ENCODE peak calls at places on chromosomes 4 and X, in seven cellular contexts. Z is T-helper 17 cell, Q is NCI-H748 treated with DMSO at 0.1 percent for 48 hours, Y is Calu3, K is AG08395, B is RPMI7951, F is ACHN. J is an unnamed sample.

GRCh38 chr4:1625600-1626138 is 58.4 kb downstream of the FAM53A start:
- DNase-seq in Z (no peak), Q (no peak), Y (no peak), K (no peak), B (no peak), F (no peak), J (no peak)

GRCh38 chr4:61011051-61011450 is 189.1 kb upstream of the ADGRL3 start:
- DNase-seq in Z (no peak), Q (no peak), Y (no peak), K (no peak), B (no peak), F (no peak), J (no peak)

GRCh38 chrX:154541896-154542722 is 4.5 kb downstream of the G6PD start:
- DNase-seq in Z (no peak), Q (no peak), Y (peak), K (peak), B (peak), F (peak), J (no peak)

GRCh38 chrX:87517571-87518141 is at the start of gene KLHL4:
- DNase-seq in Z (no peak), Q (peak), Y (peak), K (no peak), B (peak), F (peak), J (peak)

GRCh38 chr4:70651864-70652506 is 14.3 kb downstream of the JCHAIN start:
- DNase-seq in Z (no peak), Q (peak), Y (no peak), K (peak), B (peak), F (peak), J (no peak)

GRCh38 chrX:153665726-153666306 is 7.8 kb downstream of the PNCK start:
- DNase-seq in Z (no peak), Q (no peak), Y (no peak), K (no peak), B (no peak), F (no peak), J (no peak)

GRCh38 chr4:173415885-173416658 is 17.2 kb upstream of the SCRG1 start:
- DNase-seq in Z (no peak), Q (no peak), Y (no peak), K (no peak), B (no peak), F (no peak), J (no peak)

GRCh38 chrX:15269618-15270521 is at the start of gene ASB9:
- DNase-seq in Z (no peak), Q (peak), Y (peak), K (peak), B (peak), F (peak), J (peak)

GRCh38 chrX:118631586-118631985 is 95.8 kb upstream of the IL13RA1 start:
- DNase-seq in Z (no peak), Q (no peak), Y (no peak), K (no peak), B (no peak), F (no peak), J (no peak)

GRCh38 chrX:110924871-110925270 is 129.3 kb upstream of the CHRDL1 start:
- DNase-seq in Z (no peak), Q (no peak), Y (no peak), K (no peak), B (no peak), F (no peak), J (no peak)

GRCh38 chr4:185911556-185912064 is 99.6 kb upstream of the SORBS2 start:
- DNase-seq in Z (no peak), Q (peak), Y (no peak), K (peak), B (peak), F (no peak), J (no peak)

GRCh38 chrX:65690057-65690855 is 22.8 kb downstream of the MSN start:
- DNase-seq in Z (no peak), Q (no peak), Y (no peak), K (peak), B (peak), F (peak), J (no peak)

GRCh38 chr4:7647211-7647931 is 212.6 kb upstream of the PSAPL1 start:
- DNase-seq in Z (no peak), Q (no peak), Y (no peak), K (no peak), B (no peak), F (no peak), J (no peak)

GRCh38 chr4:168384437-168385141 is 66.0 kb upstream of the DDX60 start:
- DNase-seq in Z (no peak), Q (no peak), Y (no peak), K (peak), B (peak), F (no peak), J (no peak)

GRCh38 chr4:150379454-150379853 is 202.5 kb upstream of the MAB21L2 start:
- DNase-seq in Z (no peak), Q (no peak), Y (no peak), K (no peak), B (no peak), F (no peak), J (no peak)

GRCh38 chr4:150047546-150047945 is 30.7 kb upstream of the DCLK2 start:
- DNase-seq in Z (no peak), Q (no peak), Y (no peak), K (no peak), B (no peak), F (no peak), J (no peak)

GRCh38 chrX:27565992-27566391 is 24.2 kb upstream of the DCAF8L2 start:
- DNase-seq in Z (no peak), Q (no peak), Y (no peak), K (no peak), B (no peak), F (no peak), J (no peak)